ENCODE peak calls at places on chromosomes 13 and 19, in seven cellular contexts. One of them, this sample, is unnamed. For H3K4me1, the result is how much of the 10 kb centered on the place peaks cover.

GRCh38 chr19:40592170-40592569 is 9.0 kb upstream of the LTBP4 start:
- DNase-seq in neural progenitor cell: peak
- DNase-seq in colonic mucosa: no peak
- DNase-seq in IMR-90: peak
- DNase-seq in fibroblast of lung: peak
- DNase-seq in GM23248: peak
- DNase-seq in K562: no peak
- DNase-seq in this sample: peak

GRCh38 chr13:27839809-27840467 is 47.7 kb downstream of the GSX1 start:
- DNase-seq in neural progenitor cell: no peak
- DNase-seq in colonic mucosa: no peak
- DNase-seq in IMR-90: no peak
- DNase-seq in fibroblast of lung: no peak
- DNase-seq in GM23248: peak
- DNase-seq in K562: no peak
- DNase-seq in this sample: no peak

GRCh38 chr13:21344662-21345176 is 114.4 kb downstream of the ZDHHC20 start:
- DNase-seq in neural progenitor cell: no peak
- DNase-seq in colonic mucosa: no peak
- DNase-seq in IMR-90: no peak
- DNase-seq in fibroblast of lung: no peak
- DNase-seq in GM23248: no peak
- DNase-seq in K562: no peak
- DNase-seq in this sample: no peak

GRCh38 chr19:47658431-47659383 is 49.8 kb downstream of the BICRA start:
- DNase-seq in neural progenitor cell: no peak
- DNase-seq in colonic mucosa: peak
- DNase-seq in IMR-90: no peak
- DNase-seq in fibroblast of lung: no peak
- DNase-seq in GM23248: no peak
- DNase-seq in K562: no peak
- DNase-seq in this sample: no peak

GRCh38 chr19:10007811-10008211 is 2.5 kb downstream of the COL5A3 start:
- DNase-seq in neural progenitor cell: no peak
- DNase-seq in colonic mucosa: no peak
- DNase-seq in IMR-90: peak
- DNase-seq in fibroblast of lung: peak
- DNase-seq in GM23248: peak
- DNase-seq in K562: no peak
- DNase-seq in this sample: no peak

GRCh38 chr19:35755550-35756371 is 1.1 kb downstream of the HSPB6 start:
- DNase-seq in neural progenitor cell: peak
- DNase-seq in colonic mucosa: peak
- DNase-seq in IMR-90: peak
- DNase-seq in fibroblast of lung: peak
- DNase-seq in GM23248: peak
- DNase-seq in K562: no peak
- DNase-seq in this sample: no peak

GRCh38 chr13:67229438-67230242 is 496 bp downstream of the PCDH9 start:
- DNase-seq in neural progenitor cell: peak
- DNase-seq in colonic mucosa: no peak
- DNase-seq in IMR-90: peak
- DNase-seq in fibroblast of lung: peak
- DNase-seq in GM23248: peak
- DNase-seq in K562: no peak
- DNase-seq in this sample: no peak

GRCh38 chr19:56769650-56770049 is 70.9 kb downstream of the PEG3 start:
- DNase-seq in neural progenitor cell: no peak
- DNase-seq in colonic mucosa: no peak
- DNase-seq in IMR-90: no peak
- DNase-seq in fibroblast of lung: no peak
- DNase-seq in GM23248: no peak
- DNase-seq in K562: no peak
- DNase-seq in this sample: no peak

GRCh38 chr13:19062801-19063200 is 118.8 kb downstream of the TUBA3C start:
- DNase-seq in neural progenitor cell: no peak
- DNase-seq in colonic mucosa: no peak
- DNase-seq in IMR-90: no peak
- DNase-seq in fibroblast of lung: no peak
- DNase-seq in GM23248: no peak
- DNase-seq in K562: no peak
- DNase-seq in this sample: no peak

GRCh38 chr19:16445238-16446107 is 26.3 kb downstream of the EPS15L1 start:
- DNase-seq in neural progenitor cell: no peak
- DNase-seq in colonic mucosa: no peak
- DNase-seq in IMR-90: peak
- DNase-seq in fibroblast of lung: peak
- DNase-seq in GM23248: peak
- DNase-seq in K562: no peak
- DNase-seq in this sample: peak

GRCh38 chr19:47613165-47614146 is 4.5 kb downstream of the BICRA start:
- DNase-seq in neural progenitor cell: peak
- DNase-seq in colonic mucosa: no peak
- DNase-seq in IMR-90: peak
- DNase-seq in fibroblast of lung: peak
- DNase-seq in GM23248: peak
- DNase-seq in K562: no peak
- DNase-seq in this sample: no peak

GRCh38 chr13:29397265-29397664 is 198.2 kb downstream of the SLC7A1 start:
- DNase-seq in neural progenitor cell: no peak
- DNase-seq in colonic mucosa: no peak
- DNase-seq in IMR-90: no peak
- DNase-seq in fibroblast of lung: no peak
- DNase-seq in GM23248: no peak
- DNase-seq in K562: no peak
- DNase-seq in this sample: no peak

GRCh38 chr19:38413416-38413815 is 10.5 kb downstream of the FAM98C start:
- DNase-seq in neural progenitor cell: no peak
- DNase-seq in colonic mucosa: no peak
- DNase-seq in IMR-90: no peak
- DNase-seq in fibroblast of lung: no peak
- DNase-seq in GM23248: no peak
- DNase-seq in K562: no peak
- DNase-seq in this sample: no peak

GRCh38 chr19:980133-980998 is 3.8 kb upstream of the WDR18 start:
- DNase-seq in neural progenitor cell: peak
- DNase-seq in colonic mucosa: no peak
- DNase-seq in IMR-90: no peak
- DNase-seq in fibroblast of lung: no peak
- DNase-seq in GM23248: no peak
- DNase-seq in K562: peak
- DNase-seq in this sample: no peak

GRCh38 chr13:112063807-112064206 is 3.1 kb upstream of the SOX1 start:
- DNase-seq in neural progenitor cell: no peak
- DNase-seq in colonic mucosa: no peak
- DNase-seq in IMR-90: no peak
- DNase-seq in fibroblast of lung: no peak
- DNase-seq in GM23248: no peak
- DNase-seq in K562: no peak
- DNase-seq in this sample: no peak
- H3K27ac ChIP-seq in neural progenitor cell: no peak
- H3K27ac ChIP-seq in colonic mucosa: no peak
- H3K27ac ChIP-seq in IMR-90: no peak
- H3K27ac ChIP-seq in fibroblast of lung: no peak
- H3K27ac ChIP-seq in GM23248: no peak
- H3K27ac ChIP-seq in K562: no peak
- H3K27ac ChIP-seq in this sample: no peak

GRCh38 chr13:110443633-110444225 is 117.8 kb downstream of the RAB20 start:
- DNase-seq in neural progenitor cell: no peak
- DNase-seq in colonic mucosa: no peak
- DNase-seq in IMR-90: no peak
- DNase-seq in fibroblast of lung: no peak
- DNase-seq in GM23248: no peak
- DNase-seq in K562: no peak
- DNase-seq in this sample: no peak
- H3K4me1 ChIP-seq in neural progenitor cell: under half
- H3K4me1 ChIP-seq in colonic mucosa: under half
- H3K4me1 ChIP-seq in IMR-90: under half
- H3K4me1 ChIP-seq in fibroblast of lung: under half
- H3K4me1 ChIP-seq in GM23248: under half
- H3K4me1 ChIP-seq in K562: under half
- H3K4me1 ChIP-seq in this sample: under half

GRCh38 chr13:39876258-39876657 is 220.8 kb downstream of the COG6 start:
- DNase-seq in neural progenitor cell: no peak
- DNase-seq in colonic mucosa: no peak
- DNase-seq in IMR-90: peak
- DNase-seq in fibroblast of lung: peak
- DNase-seq in GM23248: peak
- DNase-seq in K562: no peak
- DNase-seq in this sample: no peak

GRCh38 chr13:39875111-39875510 is 219.6 kb downstream of the COG6 start:
- DNase-seq in neural progenitor cell: no peak
- DNase-seq in colonic mucosa: no peak
- DNase-seq in IMR-90: no peak
- DNase-seq in fibroblast of lung: no peak
- DNase-seq in GM23248: no peak
- DNase-seq in K562: no peak
- DNase-seq in this sample: no peak

GRCh38 chr13:39874331-39875055 is 219.0 kb downstream of the COG6 start:
- DNase-seq in neural progenitor cell: no peak
- DNase-seq in colonic mucosa: no peak
- DNase-seq in IMR-90: no peak
- DNase-seq in fibroblast of lung: no peak
- DNase-seq in GM23248: no peak
- DNase-seq in K562: no peak
- DNase-seq in this sample: peak

GRCh38 chr13:39877134-39877533 is 221.7 kb downstream of the COG6 start:
- DNase-seq in neural progenitor cell: no peak
- DNase-seq in colonic mucosa: no peak
- DNase-seq in IMR-90: no peak
- DNase-seq in fibroblast of lung: no peak
- DNase-seq in GM23248: no peak
- DNase-seq in K562: no peak
- DNase-seq in this sample: no peak

GRCh38 chr13:39875583-39875982 is 220.1 kb downstream of the COG6 start:
- DNase-seq in neural progenitor cell: no peak
- DNase-seq in colonic mucosa: no peak
- DNase-seq in IMR-90: peak
- DNase-seq in fibroblast of lung: no peak
- DNase-seq in GM23248: no peak
- DNase-seq in K562: no peak
- DNase-seq in this sample: no peak
- H3K9ac ChIP-seq in neural progenitor cell: no peak
- H3K9ac ChIP-seq in colonic mucosa: no peak
- H3K9ac ChIP-seq in IMR-90: no peak
- H3K9ac ChIP-seq in fibroblast of lung: no peak
- H3K9ac ChIP-seq in GM23248: no peak
- H3K9ac ChIP-seq in K562: no peak
- H3K9ac ChIP-seq in this sample: no peak

GRCh38 chr13:63773476-63773875 is 2357.8 kb upstream of the PCDH20 start:
- DNase-seq in neural progenitor cell: no peak
- DNase-seq in colonic mucosa: no peak
- DNase-seq in IMR-90: no peak
- DNase-seq in fibroblast of lung: no peak
- DNase-seq in GM23248: no peak
- DNase-seq in K562: no peak
- DNase-seq in this sample: no peak

GRCh38 chr13:63774133-63774532 is 2358.5 kb upstream of the PCDH20 start:
- DNase-seq in neural progenitor cell: no peak
- DNase-seq in colonic mucosa: no peak
- DNase-seq in IMR-90: no peak
- DNase-seq in fibroblast of lung: no peak
- DNase-seq in GM23248: no peak
- DNase-seq in K562: no peak
- DNase-seq in this sample: no peak
- H3K27ac ChIP-seq in neural progenitor cell: no peak
- H3K27ac ChIP-seq in colonic mucosa: no peak
- H3K27ac ChIP-seq in IMR-90: no peak
- H3K27ac ChIP-seq in fibroblast of lung: no peak
- H3K27ac ChIP-seq in GM23248: no peak
- H3K27ac ChIP-seq in K562: no peak
- H3K27ac ChIP-seq in this sample: no peak

GRCh38 chr19:15296353-15296752 is 36.0 kb downstream of the BRD4 start:
- DNase-seq in neural progenitor cell: no peak
- DNase-seq in colonic mucosa: no peak
- DNase-seq in IMR-90: no peak
- DNase-seq in fibroblast of lung: no peak
- DNase-seq in GM23248: no peak
- DNase-seq in K562: no peak
- DNase-seq in this sample: no peak

GRCh38 chr19:15299568-15300409 is 32.5 kb downstream of the BRD4 start:
- DNase-seq in neural progenitor cell: no peak
- DNase-seq in colonic mucosa: no peak
- DNase-seq in IMR-90: peak
- DNase-seq in fibroblast of lung: peak
- DNase-seq in GM23248: peak
- DNase-seq in K562: no peak
- DNase-seq in this sample: no peak

GRCh38 chr19:15298847-15299567 is 33.3 kb downstream of the BRD4 start:
- DNase-seq in neural progenitor cell: no peak
- DNase-seq in colonic mucosa: no peak
- DNase-seq in IMR-90: no peak
- DNase-seq in fibroblast of lung: no peak
- DNase-seq in GM23248: no peak
- DNase-seq in K562: no peak
- DNase-seq in this sample: no peak

GRCh38 chr19:15296841-15297415 is 35.4 kb downstream of the BRD4 start:
- DNase-seq in neural progenitor cell: no peak
- DNase-seq in colonic mucosa: no peak
- DNase-seq in IMR-90: no peak
- DNase-seq in fibroblast of lung: no peak
- DNase-seq in GM23248: no peak
- DNase-seq in K562: no peak
- DNase-seq in this sample: no peak

GRCh38 chr19:15297416-15298224 is 34.7 kb downstream of the BRD4 start:
- DNase-seq in neural progenitor cell: no peak
- DNase-seq in colonic mucosa: peak
- DNase-seq in IMR-90: peak
- DNase-seq in fibroblast of lung: peak
- DNase-seq in GM23248: peak
- DNase-seq in K562: no peak
- DNase-seq in this sample: no peak
- H3K4me1 ChIP-seq in neural progenitor cell: under half
- H3K4me1 ChIP-seq in colonic mucosa: under half
- H3K4me1 ChIP-seq in IMR-90: half or more
- H3K4me1 ChIP-seq in fibroblast of lung: half or more
- H3K4me1 ChIP-seq in GM23248: half or more
- H3K4me1 ChIP-seq in K562: half or more
- H3K4me1 ChIP-seq in this sample: half or more

DNA sequence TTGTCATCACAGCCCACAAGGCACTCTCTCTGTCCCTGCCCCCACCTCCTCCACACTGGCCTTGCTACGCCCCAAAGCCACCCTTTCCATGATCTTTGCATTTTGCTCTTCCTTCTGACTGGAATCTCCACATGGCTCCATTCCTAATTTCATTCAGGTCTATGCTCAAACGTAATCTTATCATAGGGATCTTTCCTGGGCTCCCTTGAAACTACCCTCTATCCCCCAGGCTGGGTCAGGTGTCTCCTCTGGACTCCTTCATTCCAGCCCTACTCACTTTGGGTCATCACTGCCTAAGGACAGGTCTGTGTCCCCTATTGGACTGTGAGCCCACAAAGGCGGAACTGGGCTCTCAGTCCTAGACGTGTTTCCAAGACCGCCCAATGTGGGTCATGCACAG is 3.1 kb downstream of the GEMIN7 start:
- DNase-seq in neural progenitor cell: no peak
- DNase-seq in colonic mucosa: no peak
- DNase-seq in IMR-90: no peak
- DNase-seq in fibroblast of lung: no peak
- DNase-seq in GM23248: no peak
- DNase-seq in K562: no peak
- DNase-seq in this sample: no peak
- H3K9ac ChIP-seq in neural progenitor cell: no peak
- H3K9ac ChIP-seq in colonic mucosa: no peak
- H3K9ac ChIP-seq in IMR-90: no peak
- H3K9ac ChIP-seq in fibroblast of lung: no peak
- H3K9ac ChIP-seq in GM23248: no peak
- H3K9ac ChIP-seq in K562: peak
- H3K9ac ChIP-seq in this sample: no peak

This sample was measured in Karpas-422.